ENCODE peak calls at places on chromosomes 11 and 22, in seven cellular contexts. F is cardiac fibroblast, K is fibroblast of villous mesenchyme, O is gastrocnemius medialis, I is BJ, C is HepG2, R is kidney epithelial cell. M is an unnamed sample.

GRCh38 chr11:22432331-22433065 is 94.3 kb downstream of the SLC17A6 start:
- DNase-seq in F (peak), K (no peak), O (peak), I (no peak), C (no peak), R (no peak), M (peak)

GRCh38 chr11:108818971-108819370 is 154.1 kb downstream of the DDX10 start:
- DNase-seq in F (peak), K (no peak), O (no peak), I (no peak), C (no peak), R (no peak), M (no peak)

GRCh38 chr11:22491826-22492225 is 133.8 kb downstream of the FANCF start:
- DNase-seq in F (no peak), K (peak), O (no peak), I (peak), C (no peak), R (no peak), M (peak)

GRCh38 chr11:37632748-37633147 is 1034.7 kb upstream of the RAG2 start:
- DNase-seq in F (no peak), K (no peak), O (no peak), I (no peak), C (no peak), R (no peak), M (no peak)

GRCh38 chr22:45608763-45609180 is 62.9 kb upstream of the ATXN10 start:
- DNase-seq in F (no peak), K (peak), O (no peak), I (no peak), C (no peak), R (peak), M (no peak)

GRCh38 chr11:96259053-96259837 is 83.8 kb downstream of the MAML2 start:
- DNase-seq in F (peak), K (peak), O (no peak), I (no peak), C (no peak), R (peak), M (no peak)

GRCh38 chr11:83746921-83747585 is 460.9 kb upstream of the CCDC90B start:
- DNase-seq in F (no peak), K (no peak), O (no peak), I (no peak), C (no peak), R (no peak), M (no peak)

GRCh38 chr22:36366291-36366708 is 21.5 kb downstream of the MYH9 start:
- DNase-seq in F (peak), K (peak), O (no peak), I (no peak), C (no peak), R (no peak), M (no peak)

GRCh38 chr11:119323532-119324033 is 6.7 kb upstream of the MCAM start:
- DNase-seq in F (peak), K (peak), O (peak), I (no peak), C (peak), R (no peak), M (peak)

GRCh38 chr11:119389611-119390254 is 8.2 kb upstream of the USP2 start:
- DNase-seq in F (no peak), K (no peak), O (no peak), I (no peak), C (no peak), R (no peak), M (no peak)

GRCh38 chr22:31083377-31083768 is 2.3 kb downstream of the SMTN start:
- DNase-seq in F (no peak), K (no peak), O (peak), I (no peak), C (no peak), R (no peak), M (no peak)

GRCh38 chr11:17563248-17563647 is 16.2 kb downstream of the OTOG start:
- DNase-seq in F (no peak), K (no peak), O (no peak), I (no peak), C (no peak), R (no peak), M (no peak)

GRCh38 chr11:76371170-76371569 is 9.8 kb downstream of the THAP12 start:
- DNase-seq in F (peak), K (peak), O (no peak), I (peak), C (no peak), R (no peak), M (no peak)

DNA sequence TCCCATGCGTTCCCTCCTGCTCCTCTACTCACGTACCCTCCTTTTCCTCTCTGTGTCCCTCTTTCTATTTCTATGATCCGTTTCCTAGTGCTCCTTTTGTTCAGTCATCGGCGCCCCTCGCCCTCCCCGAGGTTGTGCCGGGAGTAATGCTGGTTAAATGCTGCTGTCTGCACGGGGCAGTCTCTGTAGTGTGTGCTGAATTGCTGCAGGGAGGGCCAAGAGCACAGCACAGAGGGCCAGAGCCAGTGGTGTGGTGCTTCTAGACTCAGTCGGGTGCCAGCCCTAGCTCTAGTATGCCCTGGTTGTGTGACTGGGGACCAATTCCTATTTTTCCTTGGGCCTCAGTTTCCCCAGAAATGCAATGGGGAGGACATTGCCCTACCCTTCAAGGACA is 98.3 kb downstream of the PKNOX2 start:
- DNase-seq in F (peak), K (no peak), O (no peak), I (no peak), C (no peak), R (no peak), M (no peak)
- H3K4me3 ChIP-seq in F (no peak), K (no peak), O (no peak), I (no peak), C (no peak), R (no peak), M (peak)

DNA sequence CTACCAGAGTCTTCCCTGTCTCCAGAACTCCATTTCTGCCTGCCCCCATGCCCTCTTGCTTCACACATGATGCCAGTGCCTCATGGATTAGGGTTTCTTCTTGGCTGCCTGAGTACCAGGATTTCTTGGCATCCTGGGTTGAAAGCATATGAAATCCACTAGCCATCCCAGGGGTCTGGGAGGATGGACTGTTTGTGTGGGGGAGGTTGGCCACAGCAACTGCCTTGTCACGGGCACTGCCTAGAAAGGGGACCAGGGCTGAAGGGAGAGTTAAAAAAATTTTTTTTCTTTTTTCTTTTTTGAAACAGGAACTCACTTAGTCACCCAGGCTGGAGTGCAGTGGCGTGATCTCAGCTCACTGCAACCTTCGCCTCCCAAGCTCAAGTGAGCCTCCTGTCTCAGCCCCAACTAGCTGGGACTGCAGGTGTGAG is 4.2 kb downstream of the USP35 start:
- DNase-seq in F (peak), K (peak), O (no peak), I (no peak), C (no peak), R (no peak), M (peak)
- H3K4me3 ChIP-seq in F (no peak), K (no peak), O (no peak), I (no peak), C (no peak), R (no peak), M (no peak)

GRCh38 chr11:124717421-124717785 is 22.3 kb upstream of the NRGN start:
- DNase-seq in F (peak), K (no peak), O (no peak), I (no peak), C (no peak), R (no peak), M (no peak)
- H3K4me3 ChIP-seq in F (peak), K (peak), O (peak), I (no peak), C (no peak), R (no peak), M (peak)

DNA sequence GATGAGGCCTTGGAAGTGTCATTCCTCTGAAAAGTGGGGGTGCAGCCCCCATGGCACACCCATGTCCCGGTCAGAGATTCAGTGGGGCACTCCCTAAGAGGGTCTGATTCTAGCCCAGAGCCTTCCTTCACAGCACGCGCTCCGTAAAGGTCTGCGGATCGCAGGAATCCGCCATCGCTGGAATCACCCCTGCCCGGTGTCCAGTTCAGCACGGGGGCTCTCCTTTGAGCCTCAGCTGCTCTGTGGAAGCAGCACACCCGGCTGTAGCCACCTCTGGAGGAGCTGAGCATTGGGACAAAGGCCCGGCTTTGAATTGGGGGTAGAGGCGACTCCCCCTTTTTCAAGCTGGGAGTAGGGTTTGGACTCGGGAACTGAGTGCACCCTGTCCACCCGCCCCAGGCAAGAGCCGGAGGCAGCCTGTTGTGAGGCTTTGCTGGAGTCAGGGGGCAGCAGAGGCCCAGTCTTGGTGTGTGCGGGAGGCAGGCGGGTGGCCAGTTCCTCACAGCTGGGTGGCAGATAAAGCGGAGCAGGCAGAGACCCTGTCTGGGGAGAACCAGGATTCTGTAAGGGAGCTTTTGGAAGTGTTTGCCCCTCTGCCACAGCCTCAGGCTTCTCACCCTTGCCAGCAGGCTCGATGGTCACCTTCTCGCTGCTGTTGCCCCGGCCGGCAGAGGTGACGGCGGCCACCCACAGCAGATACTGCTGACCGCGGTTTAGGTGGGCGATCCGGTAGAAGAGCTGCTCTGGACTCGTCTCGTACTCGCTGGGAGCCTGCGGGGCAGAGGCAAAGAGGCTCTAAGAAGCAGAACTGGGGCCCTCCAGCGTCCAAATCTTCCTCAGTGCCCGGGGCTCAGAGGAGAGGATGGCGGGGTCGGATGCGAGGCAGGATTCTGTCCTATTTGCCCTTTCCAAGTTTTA is 115.9 kb downstream of the CEP164 start:
- DNase-seq in F (peak), K (peak), O (no peak), I (no peak), C (peak), R (no peak), M (peak)
- H3K4me3 ChIP-seq in F (no peak), K (no peak), O (no peak), I (no peak), C (no peak), R (no peak), M (no peak)

GRCh38 chr11:71241721-71242259 is 10.6 kb downstream of the SHANK2 start:
- DNase-seq in F (no peak), K (no peak), O (no peak), I (no peak), C (no peak), R (no peak), M (no peak)

GRCh38 chr11:71240061-71240690 is 12.2 kb downstream of the SHANK2 start:
- DNase-seq in F (no peak), K (no peak), O (no peak), I (no peak), C (no peak), R (no peak), M (no peak)

GRCh38 chr11:71238941-71239340 is 13.4 kb downstream of the SHANK2 start:
- DNase-seq in F (no peak), K (no peak), O (no peak), I (no peak), C (no peak), R (no peak), M (no peak)

GRCh38 chr11:71239581-71239980 is 12.8 kb downstream of the SHANK2 start:
- DNase-seq in F (no peak), K (no peak), O (no peak), I (no peak), C (no peak), R (no peak), M (no peak)

GRCh38 chr11:71240865-71241691 is 11.3 kb downstream of the SHANK2 start:
- DNase-seq in F (peak), K (peak), O (peak), I (peak), C (peak), R (peak), M (no peak)
- H3K4me3 ChIP-seq in F (no peak), K (peak), O (no peak), I (no peak), C (peak), R (no peak), M (no peak)

DNA sequence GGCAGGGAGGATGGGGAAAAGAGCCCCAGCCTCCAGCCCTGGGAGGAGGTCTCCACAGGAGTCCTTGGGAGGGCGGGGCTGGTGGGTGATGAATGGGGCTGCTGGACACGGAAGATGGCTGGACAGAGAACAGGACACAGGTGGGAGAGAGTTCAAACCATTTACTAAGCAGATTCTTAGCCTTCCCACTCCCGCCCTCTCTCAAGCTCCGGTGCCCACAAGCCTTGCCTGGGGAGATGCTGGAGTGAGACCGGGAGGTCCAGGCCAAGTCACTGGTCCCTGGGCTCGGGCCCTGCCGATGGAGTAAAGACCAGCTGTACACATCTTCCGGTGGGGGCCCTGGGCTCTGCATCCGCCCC is 1.4 kb downstream of the CLDN5 start:
- DNase-seq in F (no peak), K (no peak), O (no peak), I (no peak), C (no peak), R (no peak), M (no peak)
- H3K4me3 ChIP-seq in F (no peak), K (peak), O (peak), I (no peak), C (no peak), R (no peak), M (peak)

M was measured in dorsolateral prefrontal cortex.